ENCODE peak calls at places on chromosome 19, in five cellular contexts. P is CD8-positive, alpha-beta T cell; A is aorta; N is thoracic aorta; G is right cardiac atrium. W is an unnamed sample. For H3K4me1, the result is how much of the 10 kb centered on the place peaks cover.

GRCh38 chr19:55179570-55180484 is at the start of gene SYT5:
- DNase-seq in P (peak), A (no peak), G (peak), N (no peak), W (peak)

GRCh38 chr19:38090561-38090960 is 133.5 kb downstream of the DPF1 start:
- DNase-seq in A (no peak), P (no peak), G (peak), N (no peak), W (no peak)

GRCh38 chr19:41431426-41432386 is 4.5 kb upstream of the B3GNT8 start:
- DNase-seq in P (no peak), G (peak), A (no peak), N (no peak), W (no peak)

GRCh38 chr19:45403781-45404556 is 900 bp downstream of the PPP1R13L start:
- DNase-seq in A (peak), P (peak), G (peak), N (no peak), W (peak)

GRCh38 chr19:47228937-47229673 is 1.9 kb downstream of the BBC3 start:
- DNase-seq in A (no peak), G (no peak), P (peak), N (no peak), W (peak)

GRCh38 chr19:38502410-38503143 is 69.1 kb downstream of the RYR1 start:
- DNase-seq in A (no peak), N (no peak), G (no peak), P (no peak), W (no peak)

GRCh38 chr19:1055028-1055425 is 11.9 kb upstream of the ARHGAP45 start:
- DNase-seq in P (no peak), A (no peak), N (no peak), G (no peak), W (no peak)

GRCh38 chr19:48450863-48451262 is 4.5 kb upstream of the KCNJ14 start:
- DNase-seq in G (no peak), N (no peak), P (no peak), A (no peak), W (no peak)

GRCh38 chr19:43534811-43535761 is 2.1 kb downstream of the ZNF575 start:
- DNase-seq in P (peak), N (peak), G (peak), A (peak), W (no peak)

GRCh38 chr19:1177322-1178114 is 3.5 kb upstream of the SBNO2 start:
- DNase-seq in G (peak), P (no peak), A (peak), N (no peak), W (no peak)

GRCh38 chr19:11194173-11194572 is 3.2 kb downstream of the KANK2 start:
- DNase-seq in P (no peak), N (no peak), G (no peak), A (no peak), W (no peak)
- H3K4me1 ChIP-seq in P (under half), N (under half), G (under half), A (under half), W (under half)

GRCh38 chr19:18895828-18896341 is at the start of gene CERS1:
- DNase-seq in G (no peak), P (no peak), A (no peak), N (no peak), W (no peak)
- H3K4me3 ChIP-seq in G (peak), P (no peak), A (no peak), N (peak), W (no peak)

GRCh38 chr19:3534375-3535234 is 4.4 kb upstream of the TEKTIP1 start:
- DNase-seq in A (no peak), G (no peak), N (no peak), P (no peak), W (no peak)
- H3K27ac ChIP-seq in A (no peak), G (no peak), N (no peak), P (no peak), W (no peak)

DNA sequence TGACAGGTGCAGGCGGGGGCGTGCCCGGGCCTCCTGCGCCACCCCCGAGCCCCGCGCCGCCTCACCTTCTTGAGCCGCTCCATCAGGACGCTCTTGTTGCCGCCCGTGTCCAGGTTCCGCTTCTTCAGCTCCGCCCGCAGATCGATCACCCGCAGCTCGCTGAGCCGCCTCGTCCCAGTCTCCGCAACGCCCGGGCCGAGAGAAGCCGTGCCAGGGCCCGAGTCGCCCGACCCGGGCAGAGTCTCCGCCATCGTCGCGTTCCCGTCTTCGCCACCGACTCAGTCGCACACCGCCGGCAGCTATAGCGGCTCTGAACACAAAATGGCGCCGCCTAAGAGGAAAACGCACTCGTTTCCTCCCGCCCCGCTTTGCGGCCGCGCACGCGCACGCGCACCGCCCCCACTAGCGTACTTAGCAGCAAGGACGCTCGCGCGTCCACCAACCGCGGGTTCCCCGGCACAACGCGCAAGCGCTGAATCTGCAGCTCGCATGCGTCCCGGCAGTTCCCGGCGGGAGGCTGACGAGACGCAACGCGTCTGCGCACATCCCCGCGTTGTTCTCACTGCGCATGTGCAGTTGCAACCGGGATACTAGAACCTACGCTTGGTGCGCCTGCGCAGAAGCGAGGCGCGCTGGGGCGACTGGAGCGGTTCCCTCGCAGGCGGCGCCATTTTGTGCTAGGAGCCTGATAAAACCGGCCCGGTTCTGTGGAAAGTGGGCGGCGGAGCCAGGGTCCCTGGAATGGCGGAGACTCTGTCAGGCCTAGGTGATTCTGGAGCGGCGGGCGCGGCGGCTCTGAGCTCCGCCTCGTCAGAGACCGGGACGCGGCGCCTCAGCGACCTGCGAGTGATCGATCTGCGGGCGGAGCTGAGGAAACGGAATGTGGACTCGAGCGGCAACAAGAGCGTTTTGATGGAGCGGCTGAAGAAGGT is at the start of the genes SAFB and SAFB2:
- DNase-seq in P (peak), A (peak), G (peak), N (peak), W (peak)
- H3K4me1 ChIP-seq in P (half or more), A (under half), G (under half), N (under half), W (half or more)

W was measured in CD8-positive, alpha-beta memory T cell.